ENCODE peak calls at places on chromosome 9, in seven cellular contexts. J is tibial nerve, O is GM13977, L is adrenal gland, W is fibroblast of pulmonary artery, N is A549, B is OCI-LY7. D is an unnamed sample.

GRCh38 chr9:126939821-126940221 is 25.2 kb downstream of the RALGPS1 start:
- DNase-seq in J (no peak), O (no peak), L (no peak), W (no peak), N (peak; percentile 46), B (no peak), D (peak; percentile 26)

GRCh38 chr9:110828148-110828730 is 159.6 kb downstream of the MUSK start:
- DNase-seq in J (peak; percentile 75), O (no peak), L (peak; percentile 14), W (peak; percentile 68), N (no peak), B (no peak), D (no peak)

GRCh38 chr9:92807757-92808725 is 43.4 kb upstream of the BICD2 start:
- DNase-seq in J (no peak), O (peak; percentile 42), L (no peak), W (no peak), N (no peak), B (no peak), D (no peak)

GRCh38 chr9:135130266-135130976 is 43.0 kb downstream of the OLFM1 start:
- DNase-seq in J (peak; percentile 30), O (no peak), L (no peak), W (peak; percentile 4), N (peak; percentile 67), B (no peak), D (peak; percentile 30)

GRCh38 chr9:22813520-22813919 is 366.9 kb downstream of the DMRTA1 start:
- DNase-seq in J (no peak), O (no peak), L (no peak), W (peak; percentile 0), N (peak; percentile 18), B (peak; percentile 35), D (no peak)

GRCh38 chr9:14218253-14218652 is 95.7 kb downstream of the NFIB start:
- DNase-seq in J (no peak), O (no peak), L (no peak), W (no peak), N (no peak), B (no peak), D (no peak)

GRCh38 chr9:129242971-129243561 is 65.0 kb upstream of the IER5L start:
- DNase-seq in J (peak; percentile 65), O (no peak), L (no peak), W (peak; percentile 33), N (no peak), B (no peak), D (no peak)

GRCh38 chr9:115349542-115349941 is 231.6 kb upstream of the TNC start:
- DNase-seq in J (no peak), O (no peak), L (no peak), W (peak; percentile 11), N (peak; percentile 66), B (no peak), D (no peak)

GRCh38 chr9:25542319-25542718 is 135.9 kb downstream of the TUSC1 start:
- DNase-seq in J (no peak), O (no peak), L (no peak), W (no peak), N (no peak), B (no peak), D (no peak)

GRCh38 chr9:78601957-78602565 is 305.1 kb downstream of the PSAT1 start:
- DNase-seq in J (peak; percentile 20), O (peak; percentile 23), L (peak; percentile 22), W (peak; percentile 71), N (peak; percentile 72), B (peak; percentile 34), D (peak; percentile 32)

GRCh38 chr9:18349530-18349929 is 124.4 kb upstream of the ADAMTSL1 start:
- DNase-seq in J (no peak), O (no peak), L (no peak), W (no peak), N (no peak), B (no peak), D (no peak)

GRCh38 chr9:18347381-18348084 is 126.4 kb upstream of the ADAMTSL1 start:
- DNase-seq in J (no peak), O (no peak), L (peak; percentile 21), W (no peak), N (no peak), B (no peak), D (no peak)

GRCh38 chr9:18351216-18351615 is 122.7 kb upstream of the ADAMTSL1 start:
- DNase-seq in J (no peak), O (no peak), L (no peak), W (no peak), N (no peak), B (no peak), D (no peak)

GRCh38 chr9:18348086-18348485 is 125.9 kb upstream of the ADAMTSL1 start:
- DNase-seq in J (no peak), O (no peak), L (no peak), W (no peak), N (no peak), B (no peak), D (no peak)

DNA sequence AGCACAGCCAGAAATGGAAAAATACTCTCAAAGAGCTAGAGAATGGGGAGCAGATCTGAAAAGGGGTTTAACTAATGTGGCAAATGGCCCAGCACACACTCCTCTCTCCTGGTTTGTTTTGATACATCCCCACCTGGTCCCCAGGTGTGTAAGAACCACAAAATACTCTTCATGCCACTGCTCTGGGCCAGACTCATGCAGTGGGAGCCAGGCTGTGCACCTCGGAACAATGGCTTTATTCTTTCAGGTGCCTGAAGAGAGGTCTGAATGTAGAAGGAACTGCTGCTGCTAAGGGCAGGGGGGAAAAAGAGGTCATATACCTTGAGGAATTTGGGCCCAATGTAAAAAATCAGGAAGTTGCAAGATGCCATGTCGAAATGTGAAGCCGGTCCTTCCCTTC is 123.9 kb upstream of the ADAMTSL1 start:
- DNase-seq in J (no peak), O (no peak), L (no peak), W (no peak), N (no peak), B (no peak), D (peak; percentile 43)
- TF ChIP-seq CTCF in J (no peak), O (no peak), L (no peak), W (no peak), N (no peak), B (no peak), D (no peak)

DNA sequence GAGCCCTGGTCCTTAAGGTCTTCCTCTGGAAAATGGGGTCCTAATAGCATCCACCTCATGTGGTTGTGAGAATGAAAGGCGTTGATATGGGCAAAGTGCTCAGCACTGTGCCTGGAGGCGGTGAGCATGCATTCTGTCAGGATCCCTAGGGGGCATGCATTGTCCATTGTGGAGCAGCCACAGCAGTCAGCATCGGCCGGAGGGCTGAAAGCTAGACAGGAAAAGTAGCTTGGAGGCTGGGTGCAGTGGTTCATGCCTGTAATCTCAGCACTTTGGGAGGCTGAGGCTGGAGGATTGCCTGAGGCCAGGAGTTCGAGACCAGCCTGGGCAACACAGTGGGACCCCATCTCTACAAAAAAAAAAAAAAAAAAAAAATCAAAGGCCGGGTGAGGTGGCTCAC is 122.2 kb downstream of the LHX2 start:
- DNase-seq in J (peak; percentile 26), O (no peak), L (peak; percentile 29), W (peak; percentile 66), N (peak; percentile 43), B (peak; percentile 58), D (peak; percentile 41)
- TF ChIP-seq CTCF in J (peak; percentile 43), O (peak; percentile 46), L (peak; percentile 42), W (peak; percentile 50), N (no peak), B (peak; percentile 58), D (no peak)

DNA sequence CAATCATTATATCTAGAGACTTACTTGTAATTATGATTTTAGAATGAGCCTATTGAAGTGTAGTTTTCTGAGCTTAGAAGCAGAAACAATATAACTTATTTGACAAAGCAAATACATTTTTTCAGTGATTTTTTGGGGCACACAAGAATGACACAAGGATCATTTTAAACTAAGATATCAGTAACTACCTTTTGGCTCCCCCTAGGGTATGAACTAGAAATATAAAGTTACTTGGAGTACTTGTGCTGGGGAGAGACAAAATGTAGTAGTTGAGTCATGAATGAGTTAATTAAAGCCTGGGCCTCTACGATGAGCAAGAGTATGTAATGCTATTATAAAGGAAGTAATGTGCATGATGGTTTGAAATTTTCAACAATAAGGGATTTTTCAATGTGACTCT is 1244.1 kb upstream of the ACO1 start:
- DNase-seq in J (no peak), O (no peak), L (no peak), W (peak; percentile 55), N (peak; percentile 7), B (peak; percentile 22), D (no peak)
- TF ChIP-seq CTCF in J (no peak), O (peak; percentile 32), L (peak; percentile 29), W (peak; percentile 50), N (peak; percentile 15), B (peak; percentile 72), D (no peak)

DNA sequence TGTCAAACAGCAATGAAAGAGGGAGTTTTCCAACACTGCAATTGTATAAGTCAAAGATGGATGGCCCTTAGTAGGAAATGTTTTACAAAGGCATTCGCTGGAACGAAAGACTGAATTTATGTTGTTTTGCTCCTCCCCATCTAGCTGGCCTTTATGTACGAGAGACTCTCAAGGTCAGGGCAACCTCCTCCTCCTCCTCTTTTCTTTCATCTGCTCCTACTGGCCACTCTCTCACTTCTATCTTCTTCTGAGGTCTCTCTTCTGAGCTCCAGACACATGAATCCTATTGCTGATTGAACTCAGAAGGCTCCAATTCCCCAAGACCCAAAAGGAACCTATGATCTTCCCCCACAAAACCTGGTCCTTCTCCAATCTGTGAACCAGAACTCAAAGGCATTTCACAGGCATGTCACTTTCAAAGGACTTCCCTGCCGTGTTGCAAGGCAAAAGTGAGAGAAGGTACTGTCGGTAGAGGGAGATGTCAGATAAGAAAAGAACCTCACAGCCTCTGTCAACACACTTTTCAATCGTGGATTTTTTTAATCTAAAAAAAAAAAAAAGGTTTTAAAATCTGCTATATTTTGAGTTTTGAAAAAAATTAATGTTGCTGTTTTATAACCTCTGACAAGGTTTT is 28.5 kb upstream of the PUM3 start:
- DNase-seq in J (no peak), O (no peak), L (no peak), W (peak; percentile 47), N (peak; percentile 45), B (no peak), D (peak; percentile 2)
- TF ChIP-seq CTCF in J (no peak), O (peak; percentile 27), L (peak; percentile 41), W (peak; percentile 22), N (peak; percentile 60), B (peak; percentile 47), D (no peak)

GRCh38 chr9:3243676-3244075 is 282.1 kb downstream of the RFX3 start:
- DNase-seq in J (no peak), O (no peak), L (peak; percentile 36), W (no peak), N (no peak), B (no peak), D (no peak)
- TF ChIP-seq CTCF in J (no peak), O (no peak), L (no peak), W (no peak), N (no peak), B (no peak), D (no peak)

DNA sequence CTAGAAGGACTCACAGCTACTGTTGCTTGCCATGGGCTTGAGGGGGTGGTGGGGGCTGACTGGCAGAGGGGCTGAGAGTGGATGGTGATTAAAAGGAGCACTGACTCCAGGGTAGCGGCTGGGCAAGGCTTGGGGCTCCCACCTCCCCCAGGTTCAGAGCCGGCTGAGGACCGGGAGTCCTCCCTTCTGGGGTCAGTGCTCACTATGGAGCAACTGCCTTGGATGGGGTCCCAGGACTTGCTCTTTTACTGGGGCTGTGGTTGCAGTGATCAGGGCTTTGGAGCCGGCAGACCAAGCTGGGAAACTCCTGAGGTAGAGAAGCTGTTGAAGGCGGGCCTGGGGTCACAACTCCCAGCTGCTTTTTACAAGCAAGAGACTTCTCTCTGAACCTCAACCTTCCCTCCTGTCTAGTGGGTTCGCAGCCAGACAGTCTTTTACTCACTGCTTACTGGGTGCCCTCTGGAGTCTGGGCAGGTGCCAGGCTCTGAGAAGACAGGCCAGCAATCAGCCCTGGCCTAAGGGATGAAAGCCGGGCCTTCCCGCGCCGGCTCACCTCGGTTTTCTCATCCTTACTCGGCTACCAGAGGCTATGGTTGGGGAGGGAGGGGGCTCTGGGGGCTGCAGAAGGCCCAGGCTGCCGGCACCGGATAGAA is 795 bp upstream of the ASS1 start:
- DNase-seq in J (peak; percentile 28), O (no peak), L (peak; percentile 47), W (no peak), N (no peak), B (no peak), D (no peak)
- TF ChIP-seq CTCF in J (no peak), O (no peak), L (no peak), W (no peak), N (no peak), B (no peak), D (no peak)